ENCODE peak calls at places on chromosomes 6 and 20, in six cellular contexts. One of them, this sample, is unnamed.

GRCh38 chr6:15431762-15432495 is 186.1 kb downstream of the JARID2 start:
- DNase-seq in hippocampal formation: no peak
- DNase-seq in anterior cingulate cortex: no peak
- DNase-seq in AG10803: peak; percentile 54
- DNase-seq in fibroblast of the aortic adventitia: peak; percentile 54
- DNase-seq in activated CD4-positive, alpha-beta memory T cell treated with anti-CD3 and anti-CD28 coated beads, Interleukin-2, amount 10 ng/mL, durations not matched to agents 7 days and 5 days: no peak
- DNase-seq in this sample: peak; percentile 79

GRCh38 chr6:121497869-121498462 is 62.5 kb downstream of the GJA1 start:
- DNase-seq in hippocampal formation: no peak
- DNase-seq in anterior cingulate cortex: no peak
- DNase-seq in AG10803: no peak
- DNase-seq in fibroblast of the aortic adventitia: no peak
- DNase-seq in activated CD4-positive, alpha-beta memory T cell treated with anti-CD3 and anti-CD28 coated beads, Interleukin-2, amount 10 ng/mL, durations not matched to agents 7 days and 5 days: no peak
- DNase-seq in this sample: peak; percentile 45

GRCh38 chr6:78835817-78836216 is 31.5 kb upstream of the IRAK1BP1 start:
- DNase-seq in hippocampal formation: peak; percentile 23
- DNase-seq in anterior cingulate cortex: no peak
- DNase-seq in AG10803: peak; percentile 13
- DNase-seq in fibroblast of the aortic adventitia: peak; percentile 30
- DNase-seq in activated CD4-positive, alpha-beta memory T cell treated with anti-CD3 and anti-CD28 coated beads, Interleukin-2, amount 10 ng/mL, durations not matched to agents 7 days and 5 days: no peak
- DNase-seq in this sample: no peak

GRCh38 chr6:118896339-118897136 is 2.6 kb downstream of the ASF1A start:
- DNase-seq in hippocampal formation: no peak
- DNase-seq in anterior cingulate cortex: no peak
- DNase-seq in AG10803: peak; percentile 49
- DNase-seq in fibroblast of the aortic adventitia: peak; percentile 68
- DNase-seq in activated CD4-positive, alpha-beta memory T cell treated with anti-CD3 and anti-CD28 coated beads, Interleukin-2, amount 10 ng/mL, durations not matched to agents 7 days and 5 days: no peak
- DNase-seq in this sample: peak; percentile 65

GRCh38 chr6:14706378-14706929 is 539.4 kb upstream of the JARID2 start:
- DNase-seq in hippocampal formation: no peak
- DNase-seq in anterior cingulate cortex: peak; percentile 14
- DNase-seq in AG10803: peak; percentile 97
- DNase-seq in fibroblast of the aortic adventitia: peak; percentile 98
- DNase-seq in activated CD4-positive, alpha-beta memory T cell treated with anti-CD3 and anti-CD28 coated beads, Interleukin-2, amount 10 ng/mL, durations not matched to agents 7 days and 5 days: peak; percentile 52
- DNase-seq in this sample: peak; percentile 97

GRCh38 chr20:33005132-33005566 is 916 bp upstream of the SUN5 start:
- DNase-seq in hippocampal formation: no peak
- DNase-seq in anterior cingulate cortex: no peak
- DNase-seq in AG10803: no peak
- DNase-seq in fibroblast of the aortic adventitia: no peak
- DNase-seq in activated CD4-positive, alpha-beta memory T cell treated with anti-CD3 and anti-CD28 coated beads, Interleukin-2, amount 10 ng/mL, durations not matched to agents 7 days and 5 days: peak; percentile 35
- DNase-seq in this sample: peak; percentile 12

GRCh38 chr6:3355358-3356055 is 96.8 kb downstream of the PSMG4 start:
- DNase-seq in hippocampal formation: peak; percentile 88
- DNase-seq in anterior cingulate cortex: peak; percentile 66
- DNase-seq in AG10803: no peak
- DNase-seq in fibroblast of the aortic adventitia: no peak
- DNase-seq in activated CD4-positive, alpha-beta memory T cell treated with anti-CD3 and anti-CD28 coated beads, Interleukin-2, amount 10 ng/mL, durations not matched to agents 7 days and 5 days: no peak
- DNase-seq in this sample: no peak

GRCh38 chr6:139027620-139028182 is 844 bp upstream of the ABRACL start:
- DNase-seq in hippocampal formation: no peak
- DNase-seq in anterior cingulate cortex: no peak
- DNase-seq in AG10803: peak; percentile 25
- DNase-seq in fibroblast of the aortic adventitia: peak; percentile 27
- DNase-seq in activated CD4-positive, alpha-beta memory T cell treated with anti-CD3 and anti-CD28 coated beads, Interleukin-2, amount 10 ng/mL, durations not matched to agents 7 days and 5 days: peak; percentile 53
- DNase-seq in this sample: peak; percentile 45

GRCh38 chr20:44023515-44024371 is 109.1 kb downstream of the TOX2 start:
- DNase-seq in hippocampal formation: no peak
- DNase-seq in anterior cingulate cortex: no peak
- DNase-seq in AG10803: no peak
- DNase-seq in fibroblast of the aortic adventitia: no peak
- DNase-seq in activated CD4-positive, alpha-beta memory T cell treated with anti-CD3 and anti-CD28 coated beads, Interleukin-2, amount 10 ng/mL, durations not matched to agents 7 days and 5 days: peak; percentile 14
- DNase-seq in this sample: no peak

GRCh38 chr6:135465307-135465706 is 32.2 kb downstream of the AHI1 start:
- DNase-seq in hippocampal formation: no peak
- DNase-seq in anterior cingulate cortex: no peak
- DNase-seq in AG10803: no peak
- DNase-seq in fibroblast of the aortic adventitia: no peak
- DNase-seq in activated CD4-positive, alpha-beta memory T cell treated with anti-CD3 and anti-CD28 coated beads, Interleukin-2, amount 10 ng/mL, durations not matched to agents 7 days and 5 days: no peak
- DNase-seq in this sample: no peak

GRCh38 chr20:11582073-11582472 is 335.6 kb upstream of the BTBD3 start:
- DNase-seq in hippocampal formation: no peak
- DNase-seq in anterior cingulate cortex: no peak
- DNase-seq in AG10803: peak; percentile 45
- DNase-seq in fibroblast of the aortic adventitia: peak; percentile 7
- DNase-seq in activated CD4-positive, alpha-beta memory T cell treated with anti-CD3 and anti-CD28 coated beads, Interleukin-2, amount 10 ng/mL, durations not matched to agents 7 days and 5 days: no peak
- DNase-seq in this sample: peak; percentile 22

GRCh38 chr6:100346203-100346602 is 118.5 kb downstream of the SIM1 start:
- DNase-seq in hippocampal formation: no peak
- DNase-seq in anterior cingulate cortex: no peak
- DNase-seq in AG10803: peak; percentile 43
- DNase-seq in fibroblast of the aortic adventitia: peak; percentile 20
- DNase-seq in activated CD4-positive, alpha-beta memory T cell treated with anti-CD3 and anti-CD28 coated beads, Interleukin-2, amount 10 ng/mL, durations not matched to agents 7 days and 5 days: no peak
- DNase-seq in this sample: peak; percentile 70